ENCODE peak calls at places on chromosomes 12 and 14, in five cellular contexts. One of them, this sample, is unnamed. For H3K4me1, the result is how much of the 10 kb centered on the place peaks cover.

GRCh38 chr14:99004112-99004511 is 267.9 kb downstream of the BCL11B start:
- DNase-seq in right atrium auricular region: no peak
- DNase-seq in SK-N-SH: no peak
- DNase-seq in CD8-positive, alpha-beta T cell: no peak
- DNase-seq in A549: no peak
- DNase-seq in this sample: no peak

GRCh38 chr14:49857427-49858003 is 4.9 kb upstream of the NEMF start:
- DNase-seq in right atrium auricular region: no peak
- DNase-seq in SK-N-SH: no peak
- DNase-seq in CD8-positive, alpha-beta T cell: no peak
- DNase-seq in A549: no peak
- DNase-seq in this sample: no peak

GRCh38 chr12:71183018-71183417 is 25.2 kb upstream of the TSPAN8 start:
- DNase-seq in right atrium auricular region: no peak
- DNase-seq in SK-N-SH: no peak
- DNase-seq in CD8-positive, alpha-beta T cell: no peak
- DNase-seq in A549: no peak
- DNase-seq in this sample: no peak

GRCh38 chr12:18101043-18101442 is 11.1 kb upstream of the RERGL start:
- DNase-seq in right atrium auricular region: no peak
- DNase-seq in SK-N-SH: no peak
- DNase-seq in CD8-positive, alpha-beta T cell: no peak
- DNase-seq in A549: no peak
- DNase-seq in this sample: no peak

GRCh38 chr14:76882646-76883045 is 56.4 kb downstream of the LRRC74A start:
- DNase-seq in right atrium auricular region: no peak
- DNase-seq in SK-N-SH: peak
- DNase-seq in CD8-positive, alpha-beta T cell: no peak
- DNase-seq in A549: no peak
- DNase-seq in this sample: no peak

GRCh38 chr12:6326316-6326959 is 15.4 kb downstream of the TNFRSF1A start:
- DNase-seq in right atrium auricular region: peak
- DNase-seq in SK-N-SH: peak
- DNase-seq in CD8-positive, alpha-beta T cell: no peak
- DNase-seq in A549: peak
- DNase-seq in this sample: peak

GRCh38 chr14:100142073-100143040 is 17.1 kb downstream of the DEGS2 start:
- DNase-seq in right atrium auricular region: peak
- DNase-seq in SK-N-SH: peak
- DNase-seq in CD8-positive, alpha-beta T cell: no peak
- DNase-seq in A549: no peak
- DNase-seq in this sample: no peak

GRCh38 chr12:108175310-108175709 is 46.2 kb downstream of the WSCD2 start:
- DNase-seq in right atrium auricular region: no peak
- DNase-seq in SK-N-SH: peak
- DNase-seq in CD8-positive, alpha-beta T cell: no peak
- DNase-seq in A549: no peak
- DNase-seq in this sample: peak

GRCh38 chr14:43141636-43142191 is 1365.4 kb downstream of the FSCB start:
- DNase-seq in right atrium auricular region: no peak
- DNase-seq in SK-N-SH: no peak
- DNase-seq in CD8-positive, alpha-beta T cell: no peak
- DNase-seq in A549: no peak
- DNase-seq in this sample: no peak

GRCh38 chr14:61321385-61322010 is at the start of gene PRKCH:
- DNase-seq in right atrium auricular region: peak
- DNase-seq in SK-N-SH: peak
- DNase-seq in CD8-positive, alpha-beta T cell: peak
- DNase-seq in A549: peak
- DNase-seq in this sample: peak

GRCh38 chr14:59870277-59871165 is at the start of gene RTN1:
- DNase-seq in right atrium auricular region: no peak
- DNase-seq in SK-N-SH: peak
- DNase-seq in CD8-positive, alpha-beta T cell: no peak
- DNase-seq in A549: no peak
- DNase-seq in this sample: peak

GRCh38 chr14:22024117-22024516 is 350.5 kb upstream of the OR4E1 start:
- DNase-seq in right atrium auricular region: no peak
- DNase-seq in SK-N-SH: no peak
- DNase-seq in CD8-positive, alpha-beta T cell: no peak
- DNase-seq in A549: no peak
- DNase-seq in this sample: no peak

GRCh38 chr12:25801621-25802243 is 156.8 kb upstream of the RASSF8 start:
- DNase-seq in right atrium auricular region: no peak
- DNase-seq in SK-N-SH: no peak
- DNase-seq in CD8-positive, alpha-beta T cell: no peak
- DNase-seq in A549: no peak
- DNase-seq in this sample: no peak

GRCh38 chr12:109449845-109450532 is 27.1 kb downstream of the KCTD10 start:
- DNase-seq in right atrium auricular region: no peak
- DNase-seq in SK-N-SH: peak
- DNase-seq in CD8-positive, alpha-beta T cell: no peak
- DNase-seq in A549: no peak
- DNase-seq in this sample: no peak

GRCh38 chr12:91202390-91202789 is 19.8 kb upstream of the DCN start:
- DNase-seq in right atrium auricular region: no peak
- DNase-seq in SK-N-SH: no peak
- DNase-seq in CD8-positive, alpha-beta T cell: no peak
- DNase-seq in A549: no peak
- DNase-seq in this sample: no peak

GRCh38 chr14:50985124-50985815 is 41.0 kb upstream of the PYGL start:
- DNase-seq in right atrium auricular region: no peak
- DNase-seq in SK-N-SH: no peak
- DNase-seq in CD8-positive, alpha-beta T cell: no peak
- DNase-seq in A549: no peak
- DNase-seq in this sample: no peak

GRCh38 chr14:79514700-79515099 is 696.6 kb downstream of the DIO2 start:
- DNase-seq in right atrium auricular region: no peak
- DNase-seq in SK-N-SH: no peak
- DNase-seq in CD8-positive, alpha-beta T cell: no peak
- DNase-seq in A549: no peak
- DNase-seq in this sample: no peak

GRCh38 chr12:110367209-110367864 is 36.2 kb downstream of the ANAPC7 start:
- DNase-seq in right atrium auricular region: no peak
- DNase-seq in SK-N-SH: no peak
- DNase-seq in CD8-positive, alpha-beta T cell: no peak
- DNase-seq in A549: no peak
- DNase-seq in this sample: no peak

GRCh38 chr14:72715910-72716268 is 178.0 kb downstream of the DPF3 start:
- DNase-seq in right atrium auricular region: peak
- DNase-seq in SK-N-SH: no peak
- DNase-seq in CD8-positive, alpha-beta T cell: no peak
- DNase-seq in A549: no peak
- DNase-seq in this sample: no peak

GRCh38 chr14:82385043-82385442 is 851.4 kb upstream of the SEL1L start:
- DNase-seq in right atrium auricular region: no peak
- DNase-seq in SK-N-SH: no peak
- DNase-seq in CD8-positive, alpha-beta T cell: no peak
- DNase-seq in A549: no peak
- DNase-seq in this sample: no peak

GRCh38 chr12:115017346-115017745 is 333.4 kb upstream of the TBX3 start:
- DNase-seq in right atrium auricular region: no peak
- DNase-seq in SK-N-SH: no peak
- DNase-seq in CD8-positive, alpha-beta T cell: no peak
- DNase-seq in A549: no peak
- DNase-seq in this sample: no peak

GRCh38 chr14:106530423-106531107 is 1004.2 kb downstream of the TMEM121 start:
- DNase-seq in right atrium auricular region: no peak
- DNase-seq in SK-N-SH: no peak
- DNase-seq in CD8-positive, alpha-beta T cell: peak
- DNase-seq in A549: no peak
- DNase-seq in this sample: no peak

GRCh38 chr14:104496095-104496494 is 83.5 kb upstream of the C14orf180 start:
- DNase-seq in right atrium auricular region: no peak
- DNase-seq in SK-N-SH: no peak
- DNase-seq in CD8-positive, alpha-beta T cell: no peak
- DNase-seq in A549: no peak
- DNase-seq in this sample: peak

GRCh38 chr14:21220874-21221477 is 48.3 kb downstream of the HNRNPC start:
- DNase-seq in right atrium auricular region: no peak
- DNase-seq in SK-N-SH: no peak
- DNase-seq in CD8-positive, alpha-beta T cell: no peak
- DNase-seq in A549: no peak
- DNase-seq in this sample: no peak

GRCh38 chr14:93974299-93974698 is 2.1 kb downstream of the ASB2 start:
- DNase-seq in right atrium auricular region: no peak
- DNase-seq in SK-N-SH: no peak
- DNase-seq in CD8-positive, alpha-beta T cell: no peak
- DNase-seq in A549: no peak
- DNase-seq in this sample: no peak

GRCh38 chr14:93976477-93977057 is at the start of gene ASB2:
- DNase-seq in right atrium auricular region: peak
- DNase-seq in SK-N-SH: no peak
- DNase-seq in CD8-positive, alpha-beta T cell: no peak
- DNase-seq in A549: no peak
- DNase-seq in this sample: no peak

GRCh38 chr14:93974833-93975232 is 1.5 kb downstream of the ASB2 start:
- DNase-seq in right atrium auricular region: no peak
- DNase-seq in SK-N-SH: no peak
- DNase-seq in CD8-positive, alpha-beta T cell: no peak
- DNase-seq in A549: no peak
- DNase-seq in this sample: no peak

GRCh38 chr14:93977171-93977570 is 801 bp upstream of the ASB2 start:
- DNase-seq in right atrium auricular region: no peak
- DNase-seq in SK-N-SH: no peak
- DNase-seq in CD8-positive, alpha-beta T cell: no peak
- DNase-seq in A549: no peak
- DNase-seq in this sample: no peak

GRCh38 chr14:93975791-93976476 is 436 bp downstream of the ASB2 start:
- DNase-seq in right atrium auricular region: no peak
- DNase-seq in SK-N-SH: no peak
- DNase-seq in CD8-positive, alpha-beta T cell: no peak
- DNase-seq in A549: no peak
- DNase-seq in this sample: no peak
- H3K4me1 ChIP-seq in right atrium auricular region: under half
- H3K4me1 ChIP-seq in SK-N-SH: under half
- H3K4me1 ChIP-seq in CD8-positive, alpha-beta T cell: under half
- H3K4me1 ChIP-seq in A549: under half
- H3K4me1 ChIP-seq in this sample: under half

GRCh38 chr14:64717870-64718269 is 13.6 kb downstream of the PLEKHG3 start:
- DNase-seq in right atrium auricular region: no peak
- DNase-seq in SK-N-SH: no peak
- DNase-seq in CD8-positive, alpha-beta T cell: no peak
- DNase-seq in A549: no peak
- DNase-seq in this sample: peak

GRCh38 chr14:64714432-64715025 is 10.3 kb downstream of the PLEKHG3 start:
- DNase-seq in right atrium auricular region: no peak
- DNase-seq in SK-N-SH: no peak
- DNase-seq in CD8-positive, alpha-beta T cell: no peak
- DNase-seq in A549: no peak
- DNase-seq in this sample: peak

GRCh38 chr14:64715628-64716412 is 11.6 kb downstream of the PLEKHG3 start:
- DNase-seq in right atrium auricular region: no peak
- DNase-seq in SK-N-SH: no peak
- DNase-seq in CD8-positive, alpha-beta T cell: no peak
- DNase-seq in A549: no peak
- DNase-seq in this sample: peak

GRCh38 chr14:64713677-64714076 is 9.5 kb downstream of the PLEKHG3 start:
- DNase-seq in right atrium auricular region: no peak
- DNase-seq in SK-N-SH: no peak
- DNase-seq in CD8-positive, alpha-beta T cell: no peak
- DNase-seq in A549: no peak
- DNase-seq in this sample: no peak

DNA sequence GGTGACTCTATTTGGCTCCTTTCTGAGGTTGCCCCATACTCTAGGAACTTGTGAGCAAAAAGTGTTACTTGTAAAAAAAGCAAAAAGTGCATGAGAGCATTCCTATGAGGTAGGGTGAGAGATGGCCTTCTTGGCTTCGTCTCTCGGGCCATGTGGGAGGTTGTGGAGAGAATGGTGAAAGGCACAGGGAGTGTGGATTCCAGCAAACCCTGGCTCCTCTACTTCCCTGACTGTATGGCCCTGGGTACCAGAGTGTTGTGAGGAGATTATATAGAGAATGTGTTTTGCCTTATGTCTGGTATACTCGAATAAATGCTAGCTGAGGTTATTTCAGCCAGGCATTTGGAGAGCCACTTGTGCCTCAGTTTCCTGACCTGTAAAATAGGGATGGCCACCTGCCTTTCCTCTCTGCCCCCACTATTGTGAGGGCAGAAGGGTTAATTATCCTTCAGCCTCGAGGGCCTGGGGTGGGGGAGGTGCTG is 11.0 kb downstream of the PLEKHG3 start:
- DNase-seq in right atrium auricular region: no peak
- DNase-seq in SK-N-SH: no peak
- DNase-seq in CD8-positive, alpha-beta T cell: no peak
- DNase-seq in A549: no peak
- DNase-seq in this sample: peak
- H3K4me1 ChIP-seq in right atrium auricular region: under half
- H3K4me1 ChIP-seq in SK-N-SH: under half
- H3K4me1 ChIP-seq in CD8-positive, alpha-beta T cell: under half
- H3K4me1 ChIP-seq in A549: half or more
- H3K4me1 ChIP-seq in this sample: under half

DNA sequence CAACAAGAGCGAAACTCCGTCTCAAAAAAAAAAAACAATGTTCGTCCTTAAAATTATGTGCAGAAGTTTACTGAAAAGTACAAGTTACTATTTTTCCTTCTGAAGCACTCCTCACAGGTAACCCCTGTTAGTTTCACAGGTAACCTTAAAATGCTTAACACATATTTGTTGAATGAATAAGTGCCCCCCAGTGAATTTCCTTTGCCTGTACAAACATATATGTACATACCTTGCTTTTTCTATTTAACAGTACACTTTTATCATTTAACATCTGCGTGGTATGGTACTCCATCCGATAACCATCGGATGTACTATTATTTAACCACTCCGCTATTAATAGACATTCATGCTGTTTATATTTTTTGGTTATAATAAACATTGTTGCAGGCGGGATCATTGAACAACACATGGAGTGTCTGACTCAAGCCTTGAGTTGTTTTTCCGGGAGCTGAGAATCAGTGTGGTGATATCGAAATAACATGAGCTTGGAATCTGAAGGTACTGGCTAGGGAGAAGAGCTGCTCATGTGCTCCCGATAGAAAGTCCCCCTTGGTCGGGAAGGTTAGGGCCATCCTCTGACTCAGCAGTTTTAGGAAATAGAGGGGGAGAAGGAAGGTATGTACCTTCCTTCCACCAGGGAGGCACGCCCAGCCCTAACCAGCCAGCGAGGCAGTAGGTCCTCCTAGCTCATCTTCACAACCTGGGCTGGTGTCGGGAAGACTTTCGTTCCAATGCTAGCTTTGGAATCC is 1.6 kb upstream of the RAB35 start:
- DNase-seq in right atrium auricular region: no peak
- DNase-seq in SK-N-SH: no peak
- DNase-seq in CD8-positive, alpha-beta T cell: no peak
- DNase-seq in A549: peak
- DNase-seq in this sample: peak
- H3K4me1 ChIP-seq in right atrium auricular region: under half
- H3K4me1 ChIP-seq in SK-N-SH: under half
- H3K4me1 ChIP-seq in CD8-positive, alpha-beta T cell: under half
- H3K4me1 ChIP-seq in A549: under half
- H3K4me1 ChIP-seq in this sample: under half

DNA sequence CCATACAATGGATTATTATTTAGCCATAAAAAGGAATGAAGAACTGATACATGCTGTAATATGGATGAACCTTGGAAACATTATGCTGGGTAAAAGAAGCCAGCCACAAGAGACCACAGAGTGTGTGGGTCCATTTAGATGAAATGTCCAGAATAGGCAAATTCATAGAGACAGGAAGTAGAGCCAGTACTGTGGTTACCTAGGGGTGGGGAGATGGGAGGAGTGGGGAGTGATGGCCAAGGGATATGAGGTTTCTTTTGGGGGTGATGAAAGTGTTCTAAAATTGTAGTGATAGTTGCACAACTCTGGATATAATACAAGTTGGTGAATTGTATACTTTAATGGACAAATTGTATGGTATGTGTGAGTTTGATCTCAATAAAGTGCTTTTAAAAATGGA is 18.6 kb downstream of the JDP2 start:
- DNase-seq in right atrium auricular region: no peak
- DNase-seq in SK-N-SH: no peak
- DNase-seq in CD8-positive, alpha-beta T cell: no peak
- DNase-seq in A549: no peak
- DNase-seq in this sample: no peak
- H3K4me1 ChIP-seq in right atrium auricular region: under half
- H3K4me1 ChIP-seq in SK-N-SH: under half
- H3K4me1 ChIP-seq in CD8-positive, alpha-beta T cell: under half
- H3K4me1 ChIP-seq in A549: half or more
- H3K4me1 ChIP-seq in this sample: under half